ENCODE peak calls at places on chromosomes 1 and 21, in five cellular contexts. Y is CD8-positive, alpha-beta T cell; K is left ventricle myocardium inferior; O is ovary; I is astrocyte. L is an unnamed sample.
A peak's percentile ranks its signal among the peaks of the same experiment; 100 is the strongest.

GRCh38 chr21:46624050-46624449 is 11.4 kb upstream of the PRMT2 start:
- DNase-seq in K (no peak), Y (no peak), I (no peak), O (no peak), L (no peak)

GRCh38 chr1:218211241-218211640 is 73.9 kb upstream of the RRP15 start:
- DNase-seq in K (no peak), Y (no peak), I (peak; percentile 44), O (no peak), L (no peak)

GRCh38 chr1:147651466-147651865 is 18.9 kb downstream of the ACP6 start:
- DNase-seq in I (peak; percentile 19), K (no peak), O (no peak), Y (no peak), L (no peak)

GRCh38 chr1:34597877-34598514 is 156.9 kb upstream of the GJB5 start:
- DNase-seq in Y (no peak), O (peak; percentile 11), K (peak; percentile 46), I (peak; percentile 27), L (no peak)

GRCh38 chr21:42093991-42094417 is 22.9 kb downstream of the UMODL1 start:
- DNase-seq in Y (no peak), K (no peak), I (peak; percentile 98), O (no peak), L (no peak)

GRCh38 chr1:13825033-13825432 is 125.0 kb downstream of the PRDM2 start:
- DNase-seq in O (peak; percentile 15), K (no peak), Y (no peak), I (no peak), L (no peak)

GRCh38 chr1:53086504-53087070 is 24.6 kb downstream of the PODN start:
- DNase-seq in O (no peak), I (no peak), Y (no peak), K (no peak), L (no peak)

GRCh38 chr1:210272666-210273065 is 40.1 kb downstream of the SERTAD4 start:
- DNase-seq in K (no peak), Y (no peak), I (no peak), O (no peak), L (no peak)

GRCh38 chr1:173411835-173412742 is 65.0 kb upstream of the PRDX6 start:
- DNase-seq in Y (no peak), I (peak; percentile 87), K (no peak), O (no peak), L (no peak)

GRCh38 chr1:47179988-47180563 is 9.8 kb downstream of the PDZK1IP1 start:
- DNase-seq in Y (no peak), I (no peak), K (no peak), O (no peak), L (peak; percentile 9)

GRCh38 chr1:109466440-109467300 is at the start of gene SYPL2:
- DNase-seq in K (peak; percentile 64), I (no peak), Y (no peak), O (peak; percentile 46), L (no peak)

GRCh38 chr1:101039245-101039644 is 13.7 kb upstream of the DPH5 start:
- DNase-seq in O (no peak), I (peak; percentile 50), Y (no peak), K (no peak), L (no peak)

DNA sequence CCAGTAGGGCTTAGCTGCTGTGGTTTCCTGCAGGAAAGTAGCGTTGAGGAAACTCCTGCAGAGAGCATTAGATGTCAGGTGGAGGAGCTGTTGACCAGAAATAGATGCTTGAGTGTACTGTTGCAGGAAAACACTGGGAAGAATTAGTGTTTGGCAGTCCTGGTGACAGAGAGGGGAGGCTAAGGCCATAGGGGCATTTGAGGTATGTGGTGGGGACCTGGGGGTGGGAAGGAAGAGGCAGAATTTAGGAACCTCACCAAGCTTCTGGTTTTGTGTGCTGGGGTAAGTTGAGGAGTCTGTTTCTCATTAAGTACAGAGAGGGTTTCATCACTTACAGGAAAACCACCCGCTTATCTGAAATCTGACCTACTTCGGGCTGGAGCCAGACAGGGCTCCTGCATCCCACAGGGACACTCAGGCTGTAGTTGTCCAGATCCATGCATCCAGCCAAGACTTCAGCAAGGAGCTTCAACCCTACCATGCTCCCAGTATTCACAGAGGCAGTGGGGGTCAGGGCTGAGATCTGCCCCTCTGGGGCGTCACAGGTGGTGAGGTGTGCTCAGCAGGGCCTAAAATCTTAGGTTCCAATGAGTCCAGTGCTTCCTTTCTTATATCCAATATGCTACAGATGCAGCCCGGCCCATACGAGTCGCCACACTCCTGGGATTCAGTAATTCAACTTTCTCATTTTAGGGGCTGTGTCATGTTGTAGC is 15.1 kb downstream of the SH2D2A start:
- DNase-seq in Y (no peak), O (no peak), I (peak; percentile 90), K (peak; percentile 31), L (no peak)
- H3K27ac ChIP-seq in Y (no peak overlapping the region), O (no peak overlapping the region), I (no peak overlapping the region), K (peak overlapping the region; percentile 0), L (no peak overlapping the region)

GRCh38 chr1:205569411-205570172 is 62.2 kb downstream of the ELK4 start:
- DNase-seq in Y (no peak), I (no peak), K (no peak), O (no peak), L (no peak)

GRCh38 chr1:205568469-205569361 is 63.1 kb downstream of the ELK4 start:
- DNase-seq in O (no peak), Y (no peak), K (no peak), I (no peak), L (no peak)

GRCh38 chr1:205568135-205568468 is 63.6 kb downstream of the CDK18 start:
- DNase-seq in I (no peak), Y (no peak), K (no peak), O (no peak), L (no peak)

GRCh38 chr1:205565799-205566198 is 61.3 kb downstream of the CDK18 start:
- DNase-seq in I (no peak), Y (no peak), K (no peak), O (no peak), L (no peak)

DNA sequence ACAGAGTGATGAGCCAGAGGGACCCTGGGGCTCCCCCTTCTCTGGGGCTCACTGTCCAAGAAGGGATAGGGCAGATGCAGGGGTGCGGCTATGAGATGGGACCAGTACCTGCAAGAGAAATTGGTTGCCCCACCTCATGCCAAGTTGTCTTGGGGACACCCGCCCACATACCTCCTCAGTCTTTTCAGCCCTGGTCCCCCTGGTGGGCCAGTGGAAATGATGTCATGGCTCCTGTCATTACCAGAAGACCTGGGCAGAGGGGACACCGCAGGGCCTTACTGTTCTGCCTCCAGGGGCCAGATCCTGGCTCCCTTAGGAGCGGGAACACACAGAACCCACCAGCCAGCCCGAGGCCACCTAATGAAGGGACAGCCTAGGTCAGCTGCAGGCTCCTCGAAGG is 63.2 kb downstream of the CDK18 start:
- DNase-seq in K (no peak), I (no peak), O (no peak), Y (no peak), L (no peak)
- H3K27ac ChIP-seq in K (no peak overlapping the region), I (no peak overlapping the region), O (no peak overlapping the region), Y (no peak overlapping the region), L (no peak overlapping the region)

DNA sequence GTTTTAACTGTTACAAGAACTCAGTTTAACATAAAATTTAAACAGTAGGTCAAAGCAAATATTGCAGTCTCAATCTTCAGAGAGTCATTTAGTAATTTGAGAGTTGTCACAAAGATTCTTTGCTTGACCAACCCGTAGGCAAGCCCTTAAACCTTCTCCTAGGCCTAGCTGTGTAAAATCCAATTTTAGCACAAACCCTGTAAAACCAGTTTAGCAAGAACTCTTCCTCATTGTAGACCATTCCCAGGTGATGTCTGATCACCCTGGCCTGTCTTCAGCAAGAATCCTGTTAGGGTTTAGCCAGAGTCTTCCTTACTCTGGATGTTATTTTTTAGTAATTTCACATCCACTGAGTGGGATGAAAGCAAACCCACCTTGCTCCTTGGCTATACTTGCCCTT is 30.1 kb downstream of the LRIG2 start:
- DNase-seq in K (no peak), I (no peak), O (no peak), Y (no peak), L (no peak)
- H3K27ac ChIP-seq in K (no peak overlapping the region), I (no peak overlapping the region), O (no peak overlapping the region), Y (no peak overlapping the region), L (no peak overlapping the region)

GRCh38 chr1:39105061-39105840 is 79.1 kb downstream of the NDUFS5 start:
- DNase-seq in I (no peak), K (peak; percentile 85), O (peak; percentile 77), Y (peak; percentile 27), L (peak; percentile 83)

GRCh38 chr1:39105841-39106765 is 80.0 kb downstream of the NDUFS5 start:
- DNase-seq in Y (no peak), K (peak; percentile 48), I (no peak), O (peak; percentile 68), L (no peak)

GRCh38 chr1:39103321-39104157 is 77.4 kb downstream of the NDUFS5 start:
- DNase-seq in O (no peak), I (peak; percentile 62), Y (no peak), K (no peak), L (no peak)

GRCh38 chr1:39102537-39103320 is 76.6 kb downstream of the NDUFS5 start:
- DNase-seq in K (no peak), Y (no peak), O (peak; percentile 27), I (peak; percentile 69), L (no peak)

DNA sequence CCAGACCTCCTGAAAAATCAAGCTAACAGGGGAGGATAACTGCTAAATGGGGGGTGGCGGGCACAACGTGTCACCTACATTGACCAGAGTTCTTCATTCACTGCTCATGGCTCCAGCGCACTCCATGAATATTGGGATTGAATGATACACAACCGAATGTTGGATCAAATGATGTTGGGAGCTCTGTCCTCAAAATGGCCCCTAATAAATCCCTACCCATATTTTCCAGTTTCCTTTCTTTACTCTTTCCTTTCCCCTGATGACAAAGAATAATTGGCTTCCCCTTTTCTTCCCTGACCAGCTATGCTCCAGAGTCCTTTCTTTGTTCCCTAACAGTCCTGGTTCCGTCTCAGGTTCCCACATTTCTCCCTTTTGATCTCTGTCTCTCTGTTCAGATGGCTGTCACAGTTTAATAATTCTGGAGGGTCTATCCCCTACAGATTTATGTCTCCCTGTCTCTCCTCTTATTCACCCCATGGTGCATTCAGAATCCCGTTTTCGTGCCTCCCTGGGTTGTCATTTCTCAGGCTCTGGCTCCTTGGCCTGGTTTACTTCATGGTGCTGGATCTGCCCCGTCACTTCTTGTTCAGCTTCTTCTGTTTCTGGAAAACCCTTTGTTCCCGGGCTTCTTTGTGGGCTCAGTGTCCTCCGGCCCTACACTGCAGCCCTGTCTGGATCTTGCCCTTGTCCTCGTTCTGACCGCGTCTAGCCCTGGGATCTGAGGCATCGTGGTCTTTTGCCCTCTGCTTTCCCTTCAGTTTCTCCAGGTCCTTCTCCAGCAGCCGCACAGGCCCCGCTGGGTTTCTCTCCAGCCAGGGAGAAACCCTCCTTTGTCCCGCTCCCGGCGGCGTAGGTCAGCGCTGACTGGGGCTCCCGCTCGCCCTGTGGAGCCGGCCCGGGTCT is 78.3 kb downstream of the NDUFS5 start:
- DNase-seq in Y (no peak), O (peak; percentile 10), K (peak; percentile 27), I (no peak), L (no peak)
- H3K27ac ChIP-seq in Y (no peak overlapping the region), O (peak overlapping the region; percentile 93), K (peak overlapping the region; percentile 96), I (peak overlapping the region; percentile 89), L (peak overlapping the region; percentile 95)

GRCh38 chr21:44424608-44425306 is 30.6 kb upstream of the LRRC3 start:
- DNase-seq in O (no peak), Y (no peak), I (no peak), K (peak; percentile 8), L (peak; percentile 52)
- H3K27ac ChIP-seq in O (no peak overlapping the region), Y (no peak overlapping the region), I (no peak overlapping the region), K (no peak overlapping the region), L (no peak overlapping the region)

DNA sequence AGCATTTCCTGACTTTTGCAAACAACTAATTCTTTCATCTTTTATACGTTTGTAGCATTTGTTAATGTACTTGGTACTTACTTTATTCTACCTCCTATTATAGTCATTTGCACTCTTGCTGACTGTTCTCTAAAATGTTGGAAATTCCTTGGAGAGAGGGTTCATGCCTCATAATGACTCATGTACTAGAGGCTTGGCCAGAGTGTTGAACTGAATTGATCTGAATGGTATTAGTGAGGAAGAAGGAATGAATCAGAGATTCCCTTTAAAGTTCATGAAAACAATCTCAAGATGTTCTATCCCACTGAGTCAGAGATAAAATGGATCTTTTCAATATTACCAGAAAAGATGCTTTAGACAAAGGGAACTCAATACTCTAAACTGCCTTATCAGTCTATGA is 383.4 kb downstream of the SEC16B start:
- DNase-seq in K (no peak), Y (no peak), I (peak; percentile 93), O (no peak), L (no peak)
- H3K27ac ChIP-seq in K (no peak overlapping the region), Y (no peak overlapping the region), I (peak overlapping the region; percentile 32), O (no peak overlapping the region), L (peak overlapping the region; percentile 77)